ENCODE peak calls at places on chromosomes 5 and 9, in five cellular contexts. S is fibroblast of lung, V is astrocyte, L is IMR-90, E is H1. G is an unnamed sample.

GRCh38 chr5:76473676-76474075 is 70.6 kb downstream of the IQGAP2 start:
- DNase-seq in S (no peak), V (no peak), L (no peak), E (no peak), G (no peak)

GRCh38 chr5:172837640-172838039 is 3.6 kb downstream of the ERGIC1 start:
- DNase-seq in S (no peak), V (no peak), L (no peak), E (no peak), G (peak; percentile 38)

GRCh38 chr5:165871279-165871678 is 2365.9 kb downstream of the MAT2B start:
- DNase-seq in S (no peak), V (no peak), L (no peak), E (no peak), G (no peak)

GRCh38 chr5:141845371-141845821 is 32.8 kb downstream of the PCDH1 start:
- DNase-seq in S (no peak), V (no peak), L (no peak), E (no peak), G (no peak)

GRCh38 chr5:162768962-162769464 is 668.4 kb upstream of the CCNG1 start:
- DNase-seq in S (no peak), V (no peak), L (no peak), E (no peak), G (no peak)

GRCh38 chr9:112548836-112549235 is 62.2 kb downstream of the KIAA1958 start:
- DNase-seq in S (peak; percentile 47), V (no peak), L (peak; percentile 57), E (no peak), G (no peak)

GRCh38 chr9:114446036-114446435 is 58.3 kb upstream of the AKNA start:
- DNase-seq in S (peak; percentile 15), V (peak; percentile 57), L (peak; percentile 37), E (no peak), G (peak; percentile 63)

GRCh38 chr5:154274828-154275185 is 84.3 kb downstream of the GALNT10 start:
- DNase-seq in S (no peak), V (peak; percentile 75), L (peak; percentile 37), E (no peak), G (no peak)

GRCh38 chr5:83547156-83547555 is 75.6 kb downstream of the VCAN start:
- DNase-seq in S (no peak), V (peak; percentile 89), L (no peak), E (no peak), G (no peak)

GRCh38 chr9:27247756-27248155 is 49.2 kb downstream of the EQTN start:
- DNase-seq in S (peak; percentile 68), V (peak; percentile 50), L (peak; percentile 59), E (peak; percentile 56), G (peak; percentile 47)

GRCh38 chr5:137954131-137954879 is 65.0 kb downstream of the PKD2L2 start:
- DNase-seq in S (peak; percentile 86), V (peak; percentile 90), L (peak; percentile 94), E (no peak), G (peak; percentile 91)
- H3K36me3 ChIP-seq in S (no peaks in the 10 kb centered on the region), V (peaks cover 13% of the 10 kb centered on the region), L (peaks cover 23% of the 10 kb centered on the region), E (peaks cover 14% of the 10 kb centered on the region), G (peaks cover 2% of the 10 kb centered on the region)

GRCh38 chr9:129176786-129177442 is 1.1 kb downstream of the IER5L start:
- DNase-seq in S (peak; percentile 39), V (peak; percentile 37), L (peak; percentile 49), E (peak; percentile 64), G (peak; percentile 65)
- H3K9ac ChIP-seq in S (peak overlapping the region; percentile 90), V (peak overlapping the region; percentile 96), L (peak overlapping the region; percentile 94), E (no peak overlapping the region), G (peak overlapping the region; percentile 80)

DNA sequence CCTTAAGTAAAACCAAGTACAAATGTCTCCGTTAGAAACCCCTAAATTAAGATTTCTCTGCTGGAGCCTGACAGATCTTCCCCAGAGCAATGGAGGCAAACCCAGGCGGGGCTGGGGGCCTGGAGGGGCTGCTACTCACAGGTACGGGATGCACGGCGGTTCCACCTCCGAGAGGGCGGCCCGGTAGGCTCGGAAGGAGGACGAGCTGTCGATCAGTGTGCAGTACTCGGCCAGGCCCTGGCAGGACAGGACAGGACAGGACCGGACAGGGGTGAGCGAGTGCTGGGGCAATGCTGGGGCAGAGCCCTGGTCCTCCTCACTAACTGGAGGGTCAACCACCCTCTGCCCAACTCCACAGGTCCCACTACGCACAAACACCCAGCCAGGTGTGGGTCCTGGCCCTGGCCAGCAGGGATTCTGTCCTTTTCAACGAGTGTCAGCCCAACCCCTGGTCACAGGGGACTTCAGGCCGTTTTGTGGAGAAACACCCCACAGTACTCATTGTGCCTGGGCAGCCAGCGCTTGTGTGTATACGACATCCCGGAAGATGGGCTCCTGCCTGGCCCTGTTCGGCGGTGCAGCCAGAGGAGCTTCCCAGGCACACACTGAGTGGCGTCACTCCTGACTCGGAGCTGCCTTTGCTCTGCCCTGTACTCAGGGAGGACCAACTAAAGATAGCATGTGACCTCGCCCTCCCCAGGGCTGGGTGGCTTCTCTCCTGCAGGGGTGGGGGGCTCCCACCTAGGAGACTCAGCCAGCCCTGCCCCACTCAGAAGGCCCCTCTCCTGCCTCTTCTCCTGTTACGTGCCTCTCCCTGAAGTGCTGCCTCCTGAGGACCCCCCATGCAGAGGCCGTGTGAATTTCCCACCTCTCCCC is 37.4 kb downstream of the PRRT1B start:
- DNase-seq in S (no peak), V (no peak), L (no peak), E (no peak), G (no peak)
- H3K36me3 ChIP-seq in S (peaks cover 15% of the 10 kb centered on the region), V (no peaks in the 10 kb centered on the region), L (peaks cover 58% of the 10 kb centered on the region), E (peaks cover 2% of the 10 kb centered on the region), G (peaks cover 14% of the 10 kb centered on the region)

DNA sequence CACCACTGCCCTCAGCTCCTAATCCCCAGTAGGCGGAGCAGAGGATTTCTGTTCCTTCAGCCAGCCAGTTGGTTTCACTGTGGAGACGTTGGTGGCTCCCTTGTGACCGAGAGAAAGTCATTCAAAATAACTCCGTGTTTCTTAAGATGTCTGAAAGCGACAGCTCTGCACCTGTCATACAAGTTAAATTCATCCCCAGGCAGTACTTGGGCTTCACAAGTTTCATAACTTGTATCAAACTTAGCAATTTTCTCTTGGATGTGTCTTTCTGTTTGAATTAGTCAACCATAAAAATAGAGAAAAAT is 410 bp upstream of the CDKN2B start:
- DNase-seq in S (no peak), V (no peak), L (no peak), E (no peak), G (no peak)
- H3K9ac ChIP-seq in S (no peak overlapping the region), V (peak overlapping the region; percentile 31), L (no peak overlapping the region), E (peak overlapping the region; percentile 48), G (no peak overlapping the region)

DNA sequence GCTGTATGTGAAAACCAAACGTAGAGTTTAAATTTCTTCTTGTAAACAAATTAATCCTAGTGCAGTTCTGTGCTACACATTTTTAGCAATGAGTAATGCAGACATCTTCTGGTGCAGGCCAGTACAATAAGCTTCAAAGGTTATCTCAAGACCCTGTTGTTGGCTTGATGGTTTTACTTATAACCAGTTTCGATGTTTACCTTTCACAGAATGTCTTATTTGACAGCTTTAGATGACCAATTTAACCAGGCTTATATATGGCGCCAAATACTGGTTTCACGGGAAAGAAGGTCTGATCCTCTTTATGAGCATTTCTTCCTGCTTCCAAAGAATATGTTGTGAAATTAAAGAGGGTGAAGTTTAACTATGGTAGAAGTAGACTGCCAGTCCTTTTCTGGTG is 9.9 kb downstream of the ZFAND5 start:
- DNase-seq in S (no peak), V (no peak), L (no peak), E (no peak), G (no peak)
- H3K36me3 ChIP-seq in S (peaks cover 9% of the 10 kb centered on the region), V (peaks cover 66% of the 10 kb centered on the region), L (peaks cover 39% of the 10 kb centered on the region), E (peaks cover 43% of the 10 kb centered on the region), G (peaks cover 55% of the 10 kb centered on the region)

GRCh38 chr5:82330506-82330905 is 52.4 kb upstream of the RPS23 start:
- DNase-seq in S (no peak), V (no peak), L (no peak), E (no peak), G (no peak)

GRCh38 chr5:82331557-82331956 is 53.4 kb upstream of the RPS23 start:
- DNase-seq in S (no peak), V (no peak), L (no peak), E (no peak), G (no peak)

GRCh38 chr5:82330921-82331320 is 52.8 kb upstream of the RPS23 start:
- DNase-seq in S (peak; percentile 68), V (no peak), L (no peak), E (no peak), G (no peak)

GRCh38 chr5:82332889-82333619 is 54.9 kb upstream of the RPS23 start:
- DNase-seq in S (no peak), V (peak; percentile 70), L (peak; percentile 50), E (no peak), G (no peak)

GRCh38 chr5:82332064-82332855 is 54.1 kb upstream of the RPS23 start:
- DNase-seq in S (no peak), V (no peak), L (no peak), E (no peak), G (no peak)
- H3K9ac ChIP-seq in S (no peak overlapping the region), V (no peak overlapping the region), L (no peak overlapping the region), E (no peak overlapping the region), G (no peak overlapping the region)

GRCh38 chr9:34252670-34253459 is 74.0 kb downstream of the UBAP1 start:
- DNase-seq in S (peak; percentile 60), V (peak; percentile 61), L (peak; percentile 54), E (peak; percentile 89), G (peak; percentile 52)

GRCh38 chr9:34254141-34254913 is 74.7 kb downstream of the KIF24 start:
- DNase-seq in S (peak; percentile 75), V (peak; percentile 75), L (peak; percentile 79), E (no peak), G (no peak)

GRCh38 chr9:34254966-34255825 is 73.9 kb downstream of the KIF24 start:
- DNase-seq in S (peak; percentile 36), V (no peak), L (peak; percentile 39), E (no peak), G (no peak)

GRCh38 chr9:34252016-34252415 is 73.2 kb downstream of the UBAP1 start:
- DNase-seq in S (no peak), V (peak; percentile 36), L (no peak), E (no peak), G (no peak)

DNA sequence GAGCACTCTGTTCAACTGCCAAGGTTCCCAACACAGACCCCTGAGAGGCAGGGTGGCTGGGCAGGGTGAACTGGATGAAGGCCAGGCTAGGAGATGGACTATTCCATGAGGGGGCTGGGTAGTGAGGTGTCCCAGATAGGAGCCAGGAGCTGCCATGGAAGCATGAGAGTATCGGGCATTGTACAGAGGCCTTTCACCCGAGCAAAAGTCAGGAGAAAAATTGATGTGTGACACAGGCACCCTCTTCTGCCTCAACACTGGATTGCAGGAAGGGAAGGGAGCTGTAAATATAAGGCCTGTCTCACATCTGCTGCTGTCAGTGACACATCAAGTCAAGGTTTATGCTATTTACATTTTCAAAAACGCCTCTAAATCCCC is 74.6 kb downstream of the UBAP1 start:
- DNase-seq in S (peak; percentile 70), V (no peak), L (peak; percentile 70), E (no peak), G (no peak)
- H3K36me3 ChIP-seq in S (peaks cover 12% of the 10 kb centered on the region), V (peaks cover 11% of the 10 kb centered on the region), L (peaks cover 37% of the 10 kb centered on the region), E (peaks cover 13% of the 10 kb centered on the region), G (peaks cover 16% of the 10 kb centered on the region)

GRCh38 chr5:1316941-1317340 is 22.1 kb upstream of the TERT start:
- DNase-seq in S (no peak), V (no peak), L (no peak), E (no peak), G (no peak)
- H3K9ac ChIP-seq in S (no peak overlapping the region), V (no peak overlapping the region), L (no peak overlapping the region), E (no peak overlapping the region), G (no peak overlapping the region)

DNA sequence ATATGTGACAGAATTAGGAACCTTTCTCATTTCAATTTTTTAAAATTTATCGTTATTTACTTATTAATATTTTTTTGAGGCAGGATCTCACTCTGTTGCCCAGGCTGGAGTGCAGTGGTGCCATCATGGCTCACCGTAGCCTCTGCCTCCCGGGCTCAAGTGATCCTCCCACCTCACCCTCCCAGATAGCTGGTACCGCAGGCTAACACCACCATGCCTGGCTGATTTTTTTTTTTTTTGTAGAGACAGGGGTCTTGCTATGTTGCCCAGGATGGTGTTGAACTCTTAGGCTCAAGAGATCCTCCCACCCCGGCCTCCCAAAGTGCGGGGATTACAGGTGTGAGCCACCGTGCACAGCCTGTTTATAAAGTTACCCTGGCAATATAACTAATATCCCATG is 275.2 kb downstream of the AOPEP start:
- DNase-seq in S (no peak), V (no peak), L (no peak), E (no peak), G (no peak)
- H3K36me3 ChIP-seq in S (no peaks in the 10 kb centered on the region), V (no peaks in the 10 kb centered on the region), L (no peaks in the 10 kb centered on the region), E (no peaks in the 10 kb centered on the region), G (no peaks in the 10 kb centered on the region)

G was measured in endothelial cell of umbilical vein.